ENCODE peak calls at places on chromosomes 4 and X, in four cellular contexts. C, P, X and S are unnamed samples.

GRCh38 chr4:2290974-2291704 is 29.2 kb upstream of the MXD4 start:
- DNase-seq in C (peak), P (no peak), X (no peak), S (peak)

GRCh38 chr4:164571593-164572385 is 182.1 kb upstream of the SMIM31 start:
- DNase-seq in C (no peak), P (no peak), X (peak), S (no peak)

GRCh38 chrX:109300415-109300814 is 181.5 kb downstream of the GUCY2F start:
- DNase-seq in C (no peak), P (no peak), X (no peak), S (no peak)

GRCh38 chr4:53706422-53707032 is 115.2 kb upstream of the LNX1 start:
- DNase-seq in C (no peak), P (peak), X (peak), S (peak)

GRCh38 chrX:2427147-2427546 is 73.6 kb downstream of the DHRSX start:
- DNase-seq in C (no peak), P (no peak), X (no peak), S (no peak)

GRCh38 chr4:140125374-140125773 is 28.6 kb downstream of the MAML3 start:
- DNase-seq in C (no peak), P (no peak), X (no peak), S (no peak)

GRCh38 chrX:105651052-105651451 is 171.3 kb upstream of the NRK start:
- DNase-seq in C (no peak), P (no peak), X (no peak), S (no peak)

GRCh38 chr4:46931981-46932380 is 22.9 kb upstream of the COX7B2 start:
- DNase-seq in C (no peak), P (peak), X (peak), S (no peak)

GRCh38 chrX:153681175-153681574 is 6.6 kb upstream of the SLC6A8 start:
- DNase-seq in C (no peak), P (no peak), X (no peak), S (no peak)

GRCh38 chrX:45806410-45807121 is 605.9 kb upstream of the DIPK2B start:
- DNase-seq in C (no peak), P (peak), X (no peak), S (peak)

GRCh38 chrX:143634701-143635442 is 1.0 kb downstream of the SLITRK4 start:
- DNase-seq in C (no peak), P (no peak), X (no peak), S (no peak)

GRCh38 chr4:26558166-26558895 is 25.6 kb upstream of the TBC1D19 start:
- DNase-seq in C (no peak), P (no peak), X (no peak), S (no peak)

GRCh38 chr4:169484485-169484884 is 127.9 kb downstream of the NEK1 start:
- DNase-seq in C (no peak), P (no peak), X (no peak), S (no peak)

DNA sequence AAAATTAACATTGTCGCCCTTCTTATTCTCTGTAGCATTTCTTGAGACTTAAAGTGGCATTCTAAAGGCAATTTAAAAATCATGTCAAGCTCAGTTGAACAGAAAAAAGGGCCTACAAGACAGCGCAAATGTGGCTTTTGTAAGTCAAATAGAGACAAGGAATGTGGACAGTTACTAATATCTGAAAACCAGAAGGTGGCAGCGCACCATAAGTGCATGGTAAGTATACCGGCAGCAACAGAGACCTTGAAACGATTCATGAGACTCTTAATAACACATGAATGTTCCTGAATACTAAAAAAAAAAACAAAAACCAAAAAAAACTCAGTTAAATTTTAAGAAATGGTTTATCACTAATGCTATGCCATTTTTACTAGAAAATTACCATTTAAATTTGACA is 82.4 kb upstream of the HPRT1 start:
- DNase-seq in C (no peak), P (no peak), X (peak), S (no peak)
- TF ChIP-seq CTCF in C (peak), P (peak), X (peak), S (no peak)

GRCh38 chr4:108834167-108834566 is 71.3 kb upstream of the ETNPPL start:
- DNase-seq in C (no peak), P (peak), X (no peak), S (no peak)

GRCh38 chr4:108828620-108829019 is 65.8 kb upstream of the ETNPPL start:
- DNase-seq in C (no peak), P (no peak), X (no peak), S (no peak)

GRCh38 chr4:108833041-108833440 is 70.2 kb upstream of the ETNPPL start:
- DNase-seq in C (no peak), P (no peak), X (no peak), S (no peak)

GRCh38 chr4:108830509-108831244 is 67.8 kb upstream of the ETNPPL start:
- DNase-seq in C (no peak), P (no peak), X (peak), S (no peak)

GRCh38 chr4:108829981-108830492 is 67.2 kb upstream of the ETNPPL start:
- DNase-seq in C (no peak), P (no peak), X (no peak), S (no peak)
- TF ChIP-seq CTCF in C (no peak), P (no peak), X (no peak), S (no peak)

DNA sequence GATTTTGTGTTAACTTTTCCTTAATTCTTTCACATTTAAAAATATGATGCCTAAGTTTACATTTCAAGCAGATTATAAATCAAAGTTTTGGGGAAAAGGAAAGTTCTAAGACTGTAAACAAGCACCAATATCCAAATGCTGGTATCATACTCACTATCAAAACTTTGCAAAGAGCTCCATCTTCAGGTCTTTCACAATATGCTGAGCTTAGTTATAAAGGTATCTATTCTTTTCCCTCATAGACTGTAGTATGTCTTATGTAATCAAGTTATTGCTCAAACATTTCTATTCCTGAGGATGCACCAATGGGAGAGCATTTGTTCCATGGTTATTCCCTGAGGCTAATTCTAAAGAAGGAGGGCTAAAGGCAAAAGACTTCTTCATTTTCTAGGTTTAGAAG is 207.9 kb upstream of the FAM241A start:
- DNase-seq in C (no peak), P (no peak), X (peak), S (peak)
- TF ChIP-seq CTCF in C (no peak), P (peak), X (peak), S (peak)

GRCh38 chr4:87498446-87498900 is 30.7 kb downstream of the SPARCL1 start:
- DNase-seq in C (no peak), P (no peak), X (peak), S (peak)

GRCh38 chr4:87497586-87497985 is 31.6 kb downstream of the SPARCL1 start:
- DNase-seq in C (no peak), P (no peak), X (no peak), S (no peak)

GRCh38 chr4:87500107-87500462 is 29.1 kb downstream of the SPARCL1 start:
- DNase-seq in C (no peak), P (no peak), X (no peak), S (peak)

GRCh38 chr4:87499415-87500106 is 29.6 kb downstream of the SPARCL1 start:
- DNase-seq in C (no peak), P (no peak), X (no peak), S (peak)

GRCh38 chr4:87497141-87497540 is 32.0 kb downstream of the SPARCL1 start:
- DNase-seq in C (no peak), P (no peak), X (no peak), S (no peak)
- TF ChIP-seq CTCF in C (peak), P (peak), X (peak), S (peak)